ENCODE peak calls at places on chromosomes 12 and 14, in ten cellular contexts. N, X, V, T, K, M, F, P, C and J are unnamed samples. For H3K27me3, the result is how much of the 10 kb centered on the place peaks cover.

GRCh38 chr12:107196681-107197080 is 103.3 kb upstream of the CRY1 start:
- DNase-seq in N (no peak), X (no peak), V (no peak), T (no peak), K (no peak), M (no peak), F (no peak), P (no peak), C (no peak), J (no peak)

GRCh38 chr12:96635844-96636243 is 146.5 kb downstream of the CFAP54 start:
- DNase-seq in N (no peak), X (no peak), V (no peak), T (no peak), K (no peak), M (no peak), F (no peak), P (no peak), C (no peak), J (no peak)

GRCh38 chr12:57089259-57090245 is 638 bp downstream of the NAB2 start:
- DNase-seq in N (peak), X (peak), V (peak), T (peak), K (peak), M (peak), F (peak), P (peak), C (peak), J (peak)

GRCh38 chr14:71322660-71323250 is 415.5 kb downstream of the PCNX1 start:
- DNase-seq in N (no peak), X (no peak), V (no peak), T (no peak), K (no peak), M (no peak), F (no peak), P (peak), C (no peak), J (no peak)

GRCh38 chr14:100904307-100905019 is 941 bp upstream of the RTL1 start:
- DNase-seq in N (peak), X (no peak), V (no peak), T (peak), K (no peak), M (peak), F (no peak), P (no peak), C (peak), J (peak)

GRCh38 chr12:122646568-122647220 is 56.5 kb downstream of the HCAR2 start:
- DNase-seq in N (no peak), X (no peak), V (no peak), T (peak), K (peak), M (no peak), F (no peak), P (peak), C (no peak), J (no peak)

GRCh38 chr12:3222306-3222705 is 145.1 kb downstream of the TSPAN9 start:
- DNase-seq in N (no peak), X (no peak), V (no peak), T (no peak), K (no peak), M (no peak), F (no peak), P (no peak), C (no peak), J (no peak)

GRCh38 chr12:122449317-122449716 is 26.8 kb upstream of the CLIP1 start:
- DNase-seq in N (no peak), X (no peak), V (no peak), T (no peak), K (no peak), M (peak), F (no peak), P (no peak), C (no peak), J (no peak)

GRCh38 chr12:121769831-121770301 is 23.6 kb downstream of the RHOF start:
- DNase-seq in N (no peak), X (no peak), V (no peak), T (no peak), K (no peak), M (no peak), F (no peak), P (peak), C (no peak), J (no peak)

GRCh38 chr14:72652179-72652578 is 241.7 kb downstream of the DPF3 start:
- DNase-seq in N (no peak), X (no peak), V (no peak), T (no peak), K (no peak), M (no peak), F (no peak), P (no peak), C (no peak), J (no peak)

GRCh38 chr12:47636908-47637780 is 68.7 kb downstream of the RPAP3 start:
- DNase-seq in N (no peak), X (peak), V (no peak), T (peak), K (peak), M (peak), F (no peak), P (peak), C (peak), J (peak)

GRCh38 chr12:60415361-60415760 is 819.5 kb downstream of the SLC16A7 start:
- DNase-seq in N (no peak), X (no peak), V (no peak), T (no peak), K (no peak), M (no peak), F (no peak), P (no peak), C (no peak), J (no peak)

GRCh38 chr12:63348544-63348943 is 197.5 kb upstream of the AVPR1A start:
- DNase-seq in N (no peak), X (no peak), V (no peak), T (no peak), K (no peak), M (no peak), F (no peak), P (no peak), C (no peak), J (no peak)

GRCh38 chr12:7642876-7643309 is 22.8 kb downstream of the APOBEC1 start:
- DNase-seq in N (no peak), X (no peak), V (no peak), T (no peak), K (no peak), M (peak), F (no peak), P (no peak), C (peak), J (no peak)

GRCh38 chr12:16198884-16199283 is 78.6 kb downstream of the SLC15A5 start:
- DNase-seq in N (no peak), X (no peak), V (no peak), T (no peak), K (no peak), M (no peak), F (no peak), P (no peak), C (peak), J (peak)

GRCh38 chr14:92322516-92322915 is 449 bp upstream of the SLC24A4 start:
- DNase-seq in N (no peak), X (no peak), V (no peak), T (no peak), K (no peak), M (no peak), F (no peak), P (no peak), C (peak), J (peak)

GRCh38 chr12:1443421-1444141 is 150.8 kb downstream of the FBXL14 start:
- DNase-seq in N (no peak), X (no peak), V (no peak), T (no peak), K (no peak), M (no peak), F (no peak), P (no peak), C (no peak), J (no peak)

GRCh38 chr12:56014205-56014604 is 6.6 kb upstream of the IKZF4 start:
- DNase-seq in N (no peak), X (no peak), V (no peak), T (no peak), K (no peak), M (peak), F (no peak), P (no peak), C (no peak), J (no peak)

GRCh38 chr12:131724534-131724933 is 13.6 kb downstream of the SFSWAP start:
- DNase-seq in N (no peak), X (no peak), V (no peak), T (no peak), K (no peak), M (no peak), F (no peak), P (no peak), C (peak), J (no peak)

GRCh38 chr14:105312973-105313372 is 1.6 kb upstream of the PACS2 start:
- DNase-seq in N (no peak), X (no peak), V (no peak), T (no peak), K (no peak), M (no peak), F (no peak), P (no peak), C (no peak), J (no peak)

GRCh38 chr14:98580131-98580678 is 691.8 kb downstream of the BCL11B start:
- DNase-seq in N (no peak), X (no peak), V (no peak), T (no peak), K (no peak), M (no peak), F (no peak), P (peak), C (peak), J (peak)

GRCh38 chr14:52380294-52380693 is 66.2 kb downstream of the PTGER2 start:
- DNase-seq in N (no peak), X (no peak), V (no peak), T (no peak), K (no peak), M (no peak), F (no peak), P (no peak), C (no peak), J (no peak)
- H3K27me3 ChIP-seq in N (under half), X (under half), V (under half), T (under half), K (under half), M (under half), F (under half), P (under half), C (under half), J (under half)

GRCh38 chr12:94172031-94172430 is 23.7 kb downstream of the PLXNC1 start:
- DNase-seq in N (no peak), X (no peak), V (no peak), T (no peak), K (no peak), M (no peak), F (no peak), P (peak), C (no peak), J (no peak)

GRCh38 chr12:94170690-94171594 is 22.6 kb downstream of the PLXNC1 start:
- DNase-seq in N (no peak), X (no peak), V (no peak), T (no peak), K (no peak), M (no peak), F (no peak), P (no peak), C (peak), J (no peak)

GRCh38 chr12:94172973-94173372 is 24.6 kb downstream of the PLXNC1 start:
- DNase-seq in N (no peak), X (no peak), V (no peak), T (no peak), K (peak), M (no peak), F (no peak), P (peak), C (no peak), J (no peak)

GRCh38 chr12:94169966-94170689 is 21.8 kb downstream of the PLXNC1 start:
- DNase-seq in N (no peak), X (no peak), V (no peak), T (no peak), K (no peak), M (no peak), F (no peak), P (peak), C (no peak), J (no peak)

DNA sequence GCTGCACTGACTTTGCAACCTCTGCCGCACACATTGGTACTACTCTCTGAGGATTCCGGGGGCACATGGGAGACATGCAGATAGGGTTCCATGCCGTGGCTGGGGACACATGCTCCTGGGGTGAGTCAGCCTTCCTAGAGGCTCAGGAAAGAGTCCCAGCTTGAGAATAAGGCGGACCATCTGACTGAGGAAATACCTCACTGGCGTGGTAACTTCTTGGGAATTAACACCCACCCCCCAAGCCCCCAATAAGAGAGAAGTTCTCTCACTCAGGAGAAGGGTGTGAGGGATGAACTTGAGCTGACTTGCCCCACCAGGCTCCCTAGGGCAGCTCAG is 23.2 kb downstream of the PLXNC1 start:
- DNase-seq in N (no peak), X (no peak), V (no peak), T (no peak), K (no peak), M (no peak), F (no peak), P (no peak), C (no peak), J (no peak)
- H3K27me3 ChIP-seq in N (under half), X (under half), V (under half), T (under half), K (under half), M (under half), F (under half), P (under half), C (half or more), J (half or more)

DNA sequence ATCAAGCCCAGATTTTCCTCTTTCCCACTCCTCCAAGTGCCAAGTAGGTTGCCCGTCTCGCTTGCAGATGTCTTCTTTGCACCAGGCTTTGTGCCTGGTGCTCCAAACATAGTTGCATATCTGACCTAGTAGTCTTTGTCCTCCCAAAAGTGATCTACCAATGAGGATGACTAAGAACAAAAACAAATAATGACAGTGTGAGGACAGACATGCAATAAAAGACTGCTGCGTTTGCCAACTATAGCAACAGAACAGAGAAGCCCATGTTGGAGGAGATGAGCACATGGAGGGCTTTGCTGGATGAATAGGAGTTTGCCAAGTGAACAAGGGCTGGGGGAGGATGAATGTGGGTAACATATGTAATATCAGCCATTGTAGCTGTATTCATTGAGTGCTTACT is 15.6 kb downstream of the DTX1 start:
- DNase-seq in N (no peak), X (no peak), V (no peak), T (no peak), K (no peak), M (no peak), F (no peak), P (no peak), C (no peak), J (no peak)
- H3K27me3 ChIP-seq in N (under half), X (under half), V (under half), T (under half), K (under half), M (under half), F (under half), P (under half), C (under half), J (under half)

GRCh38 chr12:108454539-108455139 is 60.4 kb upstream of the FICD start:
- DNase-seq in N (no peak), X (no peak), V (no peak), T (no peak), K (no peak), M (no peak), F (no peak), P (no peak), C (no peak), J (no peak)

GRCh38 chr12:108457006-108457733 is 57.9 kb upstream of the FICD start:
- DNase-seq in N (no peak), X (no peak), V (peak), T (no peak), K (no peak), M (no peak), F (peak), P (peak), C (peak), J (peak)

GRCh38 chr12:108459106-108459505 is 56.0 kb upstream of the FICD start:
- DNase-seq in N (no peak), X (no peak), V (no peak), T (no peak), K (no peak), M (no peak), F (no peak), P (no peak), C (no peak), J (no peak)

GRCh38 chr12:108455706-108456105 is 59.4 kb upstream of the FICD start:
- DNase-seq in N (no peak), X (no peak), V (no peak), T (no peak), K (no peak), M (no peak), F (no peak), P (peak), C (no peak), J (no peak)

DNA sequence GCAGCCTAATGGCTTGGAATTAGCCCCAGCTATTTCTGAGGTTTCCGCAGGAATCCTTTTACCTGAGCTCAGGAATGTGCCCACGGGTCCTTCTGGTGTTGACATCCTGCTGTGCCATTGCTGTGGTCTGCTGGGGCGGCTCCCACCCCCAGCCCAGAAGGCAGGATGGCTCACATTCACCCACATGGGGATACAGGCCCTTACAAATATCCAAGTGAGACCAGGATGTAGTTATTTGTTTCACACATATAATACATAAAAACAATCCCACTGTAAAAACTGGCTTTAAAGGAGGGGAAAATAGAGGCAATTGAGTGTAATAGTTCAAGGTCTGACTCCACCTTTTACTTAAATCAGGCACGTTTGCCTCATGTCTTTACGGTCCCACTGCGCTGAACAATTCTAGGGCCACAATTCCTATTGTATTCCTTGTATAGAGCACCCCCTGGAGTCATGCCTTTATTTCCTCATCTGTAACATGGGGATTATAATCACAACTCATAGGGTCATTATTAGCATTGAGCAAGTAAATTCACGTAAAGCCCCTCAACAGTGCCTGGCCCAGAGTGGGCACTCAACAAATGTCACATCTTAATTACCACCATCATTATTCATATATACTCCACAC is 57.2 kb upstream of the FICD start:
- DNase-seq in N (no peak), X (no peak), V (no peak), T (no peak), K (no peak), M (no peak), F (no peak), P (no peak), C (peak), J (no peak)
- H3K27me3 ChIP-seq in N (under half), X (under half), V (under half), T (under half), K (under half), M (under half), F (under half), P (under half), C (under half), J (under half)